ENCODE peak calls at places on chromosome 16, in six cellular contexts. K is IMR-90, B is mesendoderm, A is H1, E is mesenchymal stem cell, F is trophoblast cell. V is an unnamed sample.

GRCh38 chr16:3317315-3317999 is 12.2 kb downstream of the ZNF75A start:
- DNase-seq in F (no peak), E (peak; percentile 18), K (peak; percentile 6), B (peak; percentile 34), A (no peak), V (no peak)

GRCh38 chr16:49594706-49595534 is 221.3 kb downstream of the C16orf78 start:
- DNase-seq in E (no peak), F (no peak), K (no peak), A (peak; percentile 41), B (no peak), V (no peak)

GRCh38 chr16:81469710-81470481 is 25.3 kb downstream of the CMIP start:
- DNase-seq in E (no peak), B (no peak), K (no peak), A (no peak), F (no peak), V (no peak)

GRCh38 chr16:81378049-81378448 is 63.3 kb downstream of the GAN start:
- DNase-seq in F (no peak), K (no peak), B (no peak), E (no peak), A (no peak), V (no peak)

GRCh38 chr16:27154573-27155521 is 48.5 kb upstream of the KDM8 start:
- DNase-seq in F (peak; percentile 13), A (peak; percentile 95), E (peak; percentile 43), K (peak; percentile 21), B (peak; percentile 72), V (peak; percentile 65)

GRCh38 chr16:9503251-9503986 is 412.0 kb downstream of the HAPSTR1 start:
- DNase-seq in F (no peak), E (no peak), A (no peak), B (peak; percentile 26), K (no peak), V (no peak)

GRCh38 chr16:5982979-5983378 is 885.4 kb upstream of the EEF2KMT start:
- DNase-seq in B (no peak), F (no peak), E (no peak), K (no peak), A (no peak), V (no peak)

GRCh38 chr16:86241681-86242080 is 268.6 kb upstream of the FOXF1 start:
- DNase-seq in E (no peak), B (peak; percentile 21), A (peak; percentile 43), K (no peak), F (no peak), V (no peak)

GRCh38 chr16:260326-260725 is 15.4 kb downstream of the RGS11 start:
- DNase-seq in A (no peak), B (no peak), K (no peak), F (no peak), E (no peak), V (no peak)

GRCh38 chr16:23863511-23864422 is 28.0 kb downstream of the PRKCB start:
- DNase-seq in E (no peak), A (no peak), B (no peak), K (no peak), F (no peak), V (no peak)

GRCh38 chr16:30054451-30054850 is 11.1 kb upstream of the ALDOA start:
- DNase-seq in K (no peak), B (peak; percentile 26), F (no peak), A (no peak), E (peak; percentile 47), V (no peak)

GRCh38 chr16:50628156-50628802 is 52.8 kb downstream of the SNX20 start:
- DNase-seq in K (no peak), A (no peak), E (no peak), B (no peak), F (no peak), V (no peak)

GRCh38 chr16:53091508-53092211 is 36.9 kb downstream of the CHD9 start:
- DNase-seq in B (peak; percentile 94), K (peak; percentile 92), A (no peak), E (peak; percentile 66), F (no peak), V (peak; percentile 37)

GRCh38 chr16:12531937-12532336 is 271.8 kb downstream of the CPPED1 start:
- DNase-seq in K (peak; percentile 51), A (no peak), F (no peak), E (peak; percentile 45), B (no peak), V (no peak)

GRCh38 chr16:86783626-86784266 is 205.4 kb downstream of the FOXL1 start:
- DNase-seq in F (no peak), K (no peak), E (no peak), A (no peak), B (no peak), V (no peak)

GRCh38 chr16:477287-477686 is 50.2 kb upstream of the CAPN15 start:
- DNase-seq in F (no peak), E (no peak), A (no peak), B (no peak), K (no peak), V (no peak)

GRCh38 chr16:4426021-4426684 is 485 bp downstream of the DNAJA3 start:
- DNase-seq in B (no peak), K (no peak), E (no peak), F (no peak), A (no peak), V (no peak)

GRCh38 chr16:24775455-24775854 is 46.0 kb downstream of the TNRC6A start:
- DNase-seq in A (no peak), K (peak; percentile 37), F (no peak), E (peak; percentile 24), B (no peak), V (no peak)

GRCh38 chr16:35751191-35751941 is 2292.0 kb downstream of the TP53TG3F start:
- DNase-seq in K (no peak), E (no peak), F (no peak), A (no peak), B (no peak), V (no peak)

GRCh38 chr16:2473425-2473926 is 1.5 kb upstream of the TBC1D24 start:
- DNase-seq in F (no peak), K (no peak), B (no peak), E (no peak), A (peak; percentile 60), V (no peak)

GRCh38 chr16:2516391-2517240 is 2.9 kb downstream of the ATP6V0C start:
- DNase-seq in K (peak; percentile 10), A (no peak), F (no peak), E (peak; percentile 46), B (no peak), V (no peak)

GRCh38 chr16:4358831-4359561 is 7.9 kb upstream of the PAM16 start:
- DNase-seq in E (peak; percentile 43), A (peak; percentile 99), B (peak; percentile 64), K (no peak), F (no peak), V (peak; percentile 72)

GRCh38 chr16:46970089-46970488 is 3.4 kb downstream of the DNAJA2 start:
- DNase-seq in B (no peak), K (no peak), F (no peak), A (no peak), E (no peak), V (no peak)

GRCh38 chr16:81738831-81739496 is 40.1 kb upstream of the PLCG2 start:
- DNase-seq in A (no peak), B (no peak), E (no peak), K (no peak), F (no peak), V (no peak)

GRCh38 chr16:88312732-88313131 is 70.0 kb upstream of the ZNF469 start:
- DNase-seq in B (no peak), E (no peak), F (no peak), K (no peak), A (no peak), V (no peak)

DNA sequence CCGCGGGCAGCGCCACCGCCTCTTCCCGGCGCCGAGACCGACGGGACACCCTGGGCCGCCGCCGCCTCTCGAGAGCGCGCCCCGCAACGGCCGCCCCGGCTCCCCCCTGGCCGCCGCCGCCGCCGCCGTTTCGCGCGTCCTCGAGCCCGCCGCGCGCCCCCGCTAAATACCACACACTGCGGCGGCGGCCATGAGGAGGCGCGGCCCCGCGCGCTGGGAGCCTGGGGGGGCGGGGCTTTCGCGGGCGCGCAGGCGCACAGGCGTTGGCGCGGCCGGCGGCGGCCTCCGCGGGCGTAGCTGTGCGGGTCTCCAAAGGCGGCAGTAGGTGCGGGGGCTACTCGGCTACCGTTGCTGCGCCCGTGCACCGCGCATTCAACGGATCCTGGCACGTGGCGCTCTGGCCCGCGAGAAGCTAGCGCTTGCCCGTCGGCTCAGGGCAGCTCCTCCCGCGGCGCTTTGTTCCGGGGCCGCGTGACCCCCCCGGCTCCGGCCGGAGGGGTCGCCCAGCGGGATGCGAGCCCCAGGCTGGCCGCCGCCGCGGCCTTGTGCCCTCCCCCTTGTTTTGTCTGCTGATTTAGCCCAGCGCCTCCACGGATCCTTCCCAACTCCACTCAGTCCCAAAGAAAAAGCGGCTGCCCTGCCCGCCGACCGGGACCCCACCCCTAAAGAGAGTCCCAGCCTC is at the start of gene SIAH1:
- DNase-seq in F (peak; percentile 63), A (peak; percentile 93), E (peak; percentile 77), K (peak; percentile 68), B (peak; percentile 91), V (peak; percentile 91)
- H3K4ac ChIP-seq in F (peak within 1 kb of the TSS; percentile 100), A (no peak within 1 kb of the TSS), E (peak within 1 kb of the TSS; percentile 97), K (peak within 1 kb of the TSS; percentile 96), B (peak within 1 kb of the TSS; percentile 100), V (peak within 1 kb of the TSS; percentile 97)

DNA sequence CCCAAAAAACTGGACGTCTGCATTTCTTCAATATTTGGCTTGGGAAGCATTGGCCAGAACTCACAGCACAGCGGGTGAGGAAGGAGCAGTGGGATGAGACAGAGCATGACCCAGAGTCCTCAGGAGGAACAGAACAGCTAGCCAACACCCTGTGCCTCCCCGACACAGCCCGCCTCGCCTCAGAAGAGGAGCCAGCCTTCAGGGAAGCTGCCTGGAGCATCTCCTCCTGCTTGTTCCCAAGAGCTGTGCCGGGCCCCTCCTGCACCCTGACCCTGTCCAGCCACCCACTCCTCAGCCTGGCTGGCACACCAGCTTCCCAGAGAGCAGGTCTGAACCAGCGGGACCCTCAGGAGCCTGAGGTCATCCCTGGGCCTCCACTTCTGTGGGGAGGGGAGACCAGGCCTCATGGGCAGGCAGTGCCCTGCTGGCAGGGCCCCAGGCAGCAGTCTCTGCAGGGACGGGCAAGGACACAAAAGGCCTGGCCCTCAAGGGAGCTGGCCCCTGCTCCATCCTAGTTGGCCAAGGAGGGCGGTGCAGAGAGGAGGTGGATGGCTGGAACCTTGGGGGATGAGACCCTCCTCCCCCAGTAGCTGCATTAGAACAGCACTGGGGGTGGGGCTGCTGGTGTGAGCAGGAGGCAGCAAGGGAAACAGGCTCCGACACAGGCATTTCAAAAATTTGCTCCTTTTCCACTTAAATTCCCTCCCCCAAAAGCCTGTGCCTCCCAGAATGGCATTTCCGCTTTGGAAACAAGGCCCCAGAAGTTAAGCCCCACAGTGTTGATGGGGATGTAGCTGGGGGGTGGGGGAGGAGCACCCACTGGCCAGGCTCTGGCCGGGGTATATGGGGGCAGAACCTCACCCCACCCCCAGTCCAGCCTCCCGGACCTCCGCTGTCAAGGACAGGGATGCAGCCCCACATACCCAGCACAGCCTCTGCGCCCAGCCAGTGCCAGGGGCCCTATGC is 1.8 kb upstream of the BCAR1 start:
- DNase-seq in A (peak; percentile 80), F (no peak), K (peak; percentile 74), E (peak; percentile 87), B (peak; percentile 99), V (peak; percentile 65)
- H3K4ac ChIP-seq in A (peak overlapping the region; percentile 94), F (peak overlapping the region; percentile 90), K (peak overlapping the region; percentile 98), E (peak overlapping the region; percentile 100), B (peak overlapping the region; percentile 93), V (peak overlapping the region; percentile 91)

DNA sequence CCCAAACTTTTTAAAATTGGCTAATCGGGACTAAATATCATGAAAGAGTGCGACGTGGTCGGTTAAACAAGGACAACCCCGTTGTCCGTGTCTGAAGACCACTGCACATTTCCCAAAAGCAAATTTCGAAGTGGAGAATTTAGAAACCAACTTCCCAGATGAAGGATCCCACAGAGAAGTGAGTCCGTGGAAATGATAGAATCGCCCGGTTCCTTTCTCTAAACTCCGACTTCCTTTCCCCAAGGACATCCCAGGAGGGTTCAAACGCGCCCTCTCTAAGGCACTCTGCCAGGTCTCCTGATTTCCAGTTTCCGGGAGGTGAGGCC is 1.2 kb upstream of the MMP15 start:
- DNase-seq in K (no peak), A (no peak), B (no peak), F (no peak), E (no peak), V (no peak)
- H3K4ac ChIP-seq in K (no peak overlapping the region), A (no peak overlapping the region), B (no peak overlapping the region), F (no peak overlapping the region), E (no peak overlapping the region), V (no peak overlapping the region)

GRCh38 chr16:58495861-58496331 is 4.0 kb upstream of the NDRG4 start:
- DNase-seq in K (no peak), A (no peak), F (no peak), B (no peak), E (no peak), V (no peak)
- H3K4ac ChIP-seq in K (peak overlapping the region; percentile 42), A (no peak overlapping the region), F (no peak overlapping the region), B (no peak overlapping the region), E (no peak overlapping the region), V (peak overlapping the region; percentile 2)

V was measured in neuronal stem cell.